ENCODE peak calls at places on chromosomes 13 and 19, in eight cellular contexts. One of them, this sample, is unnamed.

GRCh38 chr13:97875218-97875617 is 78.3 kb upstream of the IPO5 start:
- DNase-seq in osteocyte: no peak
- DNase-seq in upper lobe of right lung: no peak
- DNase-seq in EL: no peak
- DNase-seq in ecto neural progenitor cell: no peak
- DNase-seq in mucosa of descending colon: no peak
- DNase-seq in GM12864: no peak
- DNase-seq in activated B cell treated with CpG ODN at 0.5 μM for 24 hours: no peak
- DNase-seq in this sample: no peak

GRCh38 chr19:4523306-4524110 is 5.2 kb upstream of the PLIN4 start:
- DNase-seq in GM12864: no peak
- DNase-seq in osteocyte: no peak
- DNase-seq in activated B cell treated with CpG ODN at 0.5 μM for 24 hours: no peak
- DNase-seq in ecto neural progenitor cell: no peak
- DNase-seq in mucosa of descending colon: no peak
- DNase-seq in EL: peak
- DNase-seq in upper lobe of right lung: peak
- DNase-seq in this sample: peak

GRCh38 chr13:114119196-114119595 is 13.2 kb downstream of the RASA3 start:
- DNase-seq in mucosa of descending colon: peak
- DNase-seq in upper lobe of right lung: no peak
- DNase-seq in activated B cell treated with CpG ODN at 0.5 μM for 24 hours: no peak
- DNase-seq in EL: peak
- DNase-seq in ecto neural progenitor cell: peak
- DNase-seq in GM12864: no peak
- DNase-seq in osteocyte: no peak
- DNase-seq in this sample: peak

GRCh38 chr13:113399755-113400149 is 35.8 kb upstream of the GRTP1 start:
- DNase-seq in EL: no peak
- DNase-seq in upper lobe of right lung: peak
- DNase-seq in mucosa of descending colon: no peak
- DNase-seq in GM12864: no peak
- DNase-seq in activated B cell treated with CpG ODN at 0.5 μM for 24 hours: no peak
- DNase-seq in osteocyte: no peak
- DNase-seq in ecto neural progenitor cell: peak
- DNase-seq in this sample: no peak

GRCh38 chr19:17075860-17076538 is 422 bp downstream of the MYO9B start:
- DNase-seq in EL: peak
- DNase-seq in GM12864: no peak
- DNase-seq in ecto neural progenitor cell: no peak
- DNase-seq in activated B cell treated with CpG ODN at 0.5 μM for 24 hours: peak
- DNase-seq in mucosa of descending colon: peak
- DNase-seq in osteocyte: no peak
- DNase-seq in upper lobe of right lung: peak
- DNase-seq in this sample: peak

GRCh38 chr19:13689050-13689449 is 75.3 kb upstream of the MRI1 start:
- DNase-seq in ecto neural progenitor cell: peak
- DNase-seq in upper lobe of right lung: no peak
- DNase-seq in activated B cell treated with CpG ODN at 0.5 μM for 24 hours: no peak
- DNase-seq in osteocyte: no peak
- DNase-seq in GM12864: no peak
- DNase-seq in EL: peak
- DNase-seq in mucosa of descending colon: no peak
- DNase-seq in this sample: peak

GRCh38 chr13:48595330-48596127 is 58.2 kb upstream of the CYSLTR2 start:
- DNase-seq in EL: peak
- DNase-seq in ecto neural progenitor cell: no peak
- DNase-seq in mucosa of descending colon: no peak
- DNase-seq in activated B cell treated with CpG ODN at 0.5 μM for 24 hours: no peak
- DNase-seq in GM12864: peak
- DNase-seq in osteocyte: no peak
- DNase-seq in upper lobe of right lung: no peak
- DNase-seq in this sample: peak

GRCh38 chr13:76991432-76991795 is 467 bp upstream of the CLN5 start:
- DNase-seq in EL: peak
- DNase-seq in activated B cell treated with CpG ODN at 0.5 μM for 24 hours: no peak
- DNase-seq in upper lobe of right lung: no peak
- DNase-seq in GM12864: no peak
- DNase-seq in ecto neural progenitor cell: no peak
- DNase-seq in osteocyte: no peak
- DNase-seq in mucosa of descending colon: peak
- DNase-seq in this sample: peak

GRCh38 chr13:112583592-112584277 is 4.2 kb downstream of the TUBGCP3 start:
- DNase-seq in GM12864: peak
- DNase-seq in mucosa of descending colon: no peak
- DNase-seq in activated B cell treated with CpG ODN at 0.5 μM for 24 hours: peak
- DNase-seq in upper lobe of right lung: no peak
- DNase-seq in osteocyte: no peak
- DNase-seq in EL: no peak
- DNase-seq in ecto neural progenitor cell: no peak
- DNase-seq in this sample: no peak

GRCh38 chr13:59345316-59345715 is 818.4 kb downstream of the DIAPH3 start:
- DNase-seq in GM12864: no peak
- DNase-seq in activated B cell treated with CpG ODN at 0.5 μM for 24 hours: no peak
- DNase-seq in upper lobe of right lung: no peak
- DNase-seq in EL: no peak
- DNase-seq in mucosa of descending colon: no peak
- DNase-seq in osteocyte: no peak
- DNase-seq in ecto neural progenitor cell: no peak
- DNase-seq in this sample: no peak

GRCh38 chr19:47230122-47230920 is 678 bp downstream of the BBC3 start:
- DNase-seq in activated B cell treated with CpG ODN at 0.5 μM for 24 hours: peak
- DNase-seq in GM12864: no peak
- DNase-seq in osteocyte: peak
- DNase-seq in EL: peak
- DNase-seq in upper lobe of right lung: peak
- DNase-seq in mucosa of descending colon: peak
- DNase-seq in ecto neural progenitor cell: peak
- DNase-seq in this sample: no peak

GRCh38 chr19:7934766-7935165 is 8.7 kb downstream of the TIMM44 start:
- DNase-seq in activated B cell treated with CpG ODN at 0.5 μM for 24 hours: no peak
- DNase-seq in GM12864: no peak
- DNase-seq in osteocyte: no peak
- DNase-seq in upper lobe of right lung: no peak
- DNase-seq in mucosa of descending colon: no peak
- DNase-seq in EL: no peak
- DNase-seq in ecto neural progenitor cell: no peak
- DNase-seq in this sample: no peak

GRCh38 chr19:30361721-30362120 is 10.5 kb upstream of the ZNF536 start:
- DNase-seq in EL: no peak
- DNase-seq in upper lobe of right lung: no peak
- DNase-seq in GM12864: no peak
- DNase-seq in ecto neural progenitor cell: no peak
- DNase-seq in osteocyte: peak
- DNase-seq in activated B cell treated with CpG ODN at 0.5 μM for 24 hours: no peak
- DNase-seq in mucosa of descending colon: no peak
- DNase-seq in this sample: no peak

GRCh38 chr13:37326319-37326718 is 220.9 kb upstream of the CSNK1A1L start:
- DNase-seq in GM12864: no peak
- DNase-seq in EL: no peak
- DNase-seq in activated B cell treated with CpG ODN at 0.5 μM for 24 hours: no peak
- DNase-seq in osteocyte: no peak
- DNase-seq in upper lobe of right lung: no peak
- DNase-seq in mucosa of descending colon: no peak
- DNase-seq in ecto neural progenitor cell: no peak
- DNase-seq in this sample: no peak

GRCh38 chr13:30872195-30872594 is 33.9 kb upstream of the MEDAG start:
- DNase-seq in GM12864: no peak
- DNase-seq in osteocyte: no peak
- DNase-seq in ecto neural progenitor cell: no peak
- DNase-seq in mucosa of descending colon: no peak
- DNase-seq in upper lobe of right lung: no peak
- DNase-seq in EL: no peak
- DNase-seq in activated B cell treated with CpG ODN at 0.5 μM for 24 hours: no peak
- DNase-seq in this sample: no peak

GRCh38 chr13:41028051-41028450 is 8.9 kb upstream of the ELF1 start:
- DNase-seq in mucosa of descending colon: no peak
- DNase-seq in activated B cell treated with CpG ODN at 0.5 μM for 24 hours: no peak
- DNase-seq in upper lobe of right lung: no peak
- DNase-seq in EL: peak
- DNase-seq in ecto neural progenitor cell: no peak
- DNase-seq in GM12864: no peak
- DNase-seq in osteocyte: no peak
- DNase-seq in this sample: no peak

GRCh38 chr13:89923731-89924130 is 1423.8 kb upstream of the MIR17HG start:
- DNase-seq in upper lobe of right lung: no peak
- DNase-seq in EL: peak
- DNase-seq in osteocyte: no peak
- DNase-seq in GM12864: no peak
- DNase-seq in ecto neural progenitor cell: no peak
- DNase-seq in mucosa of descending colon: no peak
- DNase-seq in activated B cell treated with CpG ODN at 0.5 μM for 24 hours: no peak
- DNase-seq in this sample: peak

GRCh38 chr19:6632002-6632621 is 37.8 kb downstream of the TNFSF14 start:
- DNase-seq in mucosa of descending colon: no peak
- DNase-seq in osteocyte: peak
- DNase-seq in activated B cell treated with CpG ODN at 0.5 μM for 24 hours: peak
- DNase-seq in EL: peak
- DNase-seq in upper lobe of right lung: no peak
- DNase-seq in ecto neural progenitor cell: peak
- DNase-seq in GM12864: peak
- DNase-seq in this sample: peak

GRCh38 chr13:29886446-29886845 is 36.0 kb upstream of the UBL3 start:
- DNase-seq in GM12864: no peak
- DNase-seq in upper lobe of right lung: no peak
- DNase-seq in mucosa of descending colon: no peak
- DNase-seq in activated B cell treated with CpG ODN at 0.5 μM for 24 hours: no peak
- DNase-seq in EL: no peak
- DNase-seq in osteocyte: no peak
- DNase-seq in ecto neural progenitor cell: no peak
- DNase-seq in this sample: no peak

GRCh38 chr13:44762946-44763345 is 186.8 kb upstream of the TSC22D1 start:
- DNase-seq in upper lobe of right lung: no peak
- DNase-seq in osteocyte: no peak
- DNase-seq in activated B cell treated with CpG ODN at 0.5 μM for 24 hours: no peak
- DNase-seq in mucosa of descending colon: no peak
- DNase-seq in GM12864: no peak
- DNase-seq in ecto neural progenitor cell: no peak
- DNase-seq in EL: no peak
- DNase-seq in this sample: no peak

GRCh38 chr13:24683370-24683769 is 3.2 kb downstream of the ATP12A start:
- DNase-seq in ecto neural progenitor cell: no peak
- DNase-seq in upper lobe of right lung: no peak
- DNase-seq in GM12864: no peak
- DNase-seq in mucosa of descending colon: no peak
- DNase-seq in EL: no peak
- DNase-seq in osteocyte: no peak
- DNase-seq in activated B cell treated with CpG ODN at 0.5 μM for 24 hours: no peak
- DNase-seq in this sample: no peak

GRCh38 chr19:18399008-18399407 is 1.6 kb upstream of the LRRC25 start:
- DNase-seq in ecto neural progenitor cell: no peak
- DNase-seq in osteocyte: no peak
- DNase-seq in activated B cell treated with CpG ODN at 0.5 μM for 24 hours: no peak
- DNase-seq in EL: peak
- DNase-seq in GM12864: no peak
- DNase-seq in upper lobe of right lung: no peak
- DNase-seq in mucosa of descending colon: no peak
- DNase-seq in this sample: peak

GRCh38 chr19:16168465-16169081 is 4.8 kb downstream of the CIB3 start:
- DNase-seq in EL: no peak
- DNase-seq in activated B cell treated with CpG ODN at 0.5 μM for 24 hours: no peak
- DNase-seq in upper lobe of right lung: no peak
- DNase-seq in mucosa of descending colon: no peak
- DNase-seq in osteocyte: no peak
- DNase-seq in ecto neural progenitor cell: no peak
- DNase-seq in GM12864: no peak
- DNase-seq in this sample: no peak

GRCh38 chr13:36082396-36082795 is 48.8 kb downstream of the DCLK1 start:
- DNase-seq in EL: no peak
- DNase-seq in osteocyte: no peak
- DNase-seq in upper lobe of right lung: no peak
- DNase-seq in ecto neural progenitor cell: no peak
- DNase-seq in mucosa of descending colon: no peak
- DNase-seq in GM12864: no peak
- DNase-seq in activated B cell treated with CpG ODN at 0.5 μM for 24 hours: no peak
- DNase-seq in this sample: no peak

GRCh38 chr19:16200776-16201391 is 3.2 kb downstream of the AP1M1 start:
- DNase-seq in ecto neural progenitor cell: no peak
- DNase-seq in EL: no peak
- DNase-seq in osteocyte: no peak
- DNase-seq in upper lobe of right lung: peak
- DNase-seq in mucosa of descending colon: no peak
- DNase-seq in activated B cell treated with CpG ODN at 0.5 μM for 24 hours: no peak
- DNase-seq in GM12864: no peak
- DNase-seq in this sample: no peak

GRCh38 chr19:52600639-52601024 is 30.5 kb downstream of the ZNF701 start:
- DNase-seq in mucosa of descending colon: peak
- DNase-seq in ecto neural progenitor cell: no peak
- DNase-seq in activated B cell treated with CpG ODN at 0.5 μM for 24 hours: no peak
- DNase-seq in GM12864: no peak
- DNase-seq in osteocyte: no peak
- DNase-seq in EL: no peak
- DNase-seq in upper lobe of right lung: peak
- DNase-seq in this sample: no peak

GRCh38 chr13:112956516-112957294 is 12.3 kb upstream of the MCF2L start:
- DNase-seq in osteocyte: no peak
- DNase-seq in ecto neural progenitor cell: no peak
- DNase-seq in EL: no peak
- DNase-seq in activated B cell treated with CpG ODN at 0.5 μM for 24 hours: no peak
- DNase-seq in mucosa of descending colon: peak
- DNase-seq in upper lobe of right lung: no peak
- DNase-seq in GM12864: no peak
- DNase-seq in this sample: no peak

GRCh38 chr13:39364797-39365468 is 238.1 kb downstream of the LHFPL6 start:
- DNase-seq in activated B cell treated with CpG ODN at 0.5 μM for 24 hours: no peak
- DNase-seq in GM12864: no peak
- DNase-seq in EL: no peak
- DNase-seq in ecto neural progenitor cell: no peak
- DNase-seq in mucosa of descending colon: no peak
- DNase-seq in upper lobe of right lung: no peak
- DNase-seq in osteocyte: no peak
- DNase-seq in this sample: peak

GRCh38 chr19:2491130-2491801 is 15.3 kb downstream of the GADD45B start:
- DNase-seq in ecto neural progenitor cell: no peak
- DNase-seq in GM12864: no peak
- DNase-seq in upper lobe of right lung: peak
- DNase-seq in mucosa of descending colon: peak
- DNase-seq in osteocyte: no peak
- DNase-seq in EL: peak
- DNase-seq in activated B cell treated with CpG ODN at 0.5 μM for 24 hours: peak
- DNase-seq in this sample: peak

GRCh38 chr19:18014197-18014596 is 6.2 kb downstream of the ARRDC2 start:
- DNase-seq in osteocyte: no peak
- DNase-seq in upper lobe of right lung: no peak
- DNase-seq in GM12864: no peak
- DNase-seq in ecto neural progenitor cell: no peak
- DNase-seq in activated B cell treated with CpG ODN at 0.5 μM for 24 hours: no peak
- DNase-seq in mucosa of descending colon: no peak
- DNase-seq in EL: no peak
- DNase-seq in this sample: no peak

GRCh38 chr19:10433131-10433536 is 12.8 kb downstream of the PDE4A start:
- DNase-seq in GM12864: no peak
- DNase-seq in ecto neural progenitor cell: no peak
- DNase-seq in mucosa of descending colon: no peak
- DNase-seq in EL: no peak
- DNase-seq in osteocyte: no peak
- DNase-seq in upper lobe of right lung: no peak
- DNase-seq in activated B cell treated with CpG ODN at 0.5 μM for 24 hours: no peak
- DNase-seq in this sample: no peak